ENCODE peak calls at places on chromosomes 1 and 21, in ten cellular contexts. One of them, this sample, is unnamed.

GRCh38 chr1:182054698-182055326 is 6.7 kb downstream of the ZNF648 start:
- DNase-seq in ascending aorta: no peak
- DNase-seq in heart right ventricle: peak
- DNase-seq in colonic mucosa: peak
- DNase-seq in tibial nerve: peak
- DNase-seq in heart left ventricle: no peak
- DNase-seq in breast epithelium: no peak
- DNase-seq in psoas muscle: no peak
- DNase-seq in GM13977: peak
- DNase-seq in nephron progenitor cell: peak
- DNase-seq in this sample: peak

GRCh38 chr1:65605621-65606020 is 185.2 kb downstream of the LEPR start:
- DNase-seq in ascending aorta: no peak
- DNase-seq in heart right ventricle: no peak
- DNase-seq in colonic mucosa: no peak
- DNase-seq in tibial nerve: no peak
- DNase-seq in heart left ventricle: no peak
- DNase-seq in breast epithelium: no peak
- DNase-seq in psoas muscle: no peak
- DNase-seq in GM13977: no peak
- DNase-seq in nephron progenitor cell: no peak
- DNase-seq in this sample: no peak

GRCh38 chr1:67801903-67802302 is 31.4 kb downstream of the GNG12 start:
- DNase-seq in ascending aorta: no peak
- DNase-seq in heart right ventricle: no peak
- DNase-seq in colonic mucosa: no peak
- DNase-seq in tibial nerve: no peak
- DNase-seq in heart left ventricle: no peak
- DNase-seq in breast epithelium: no peak
- DNase-seq in psoas muscle: no peak
- DNase-seq in GM13977: no peak
- DNase-seq in nephron progenitor cell: no peak
- DNase-seq in this sample: no peak

GRCh38 chr1:177948336-177948972 is 21.4 kb downstream of the SEC16B start:
- DNase-seq in ascending aorta: no peak
- DNase-seq in heart right ventricle: peak
- DNase-seq in colonic mucosa: peak
- DNase-seq in tibial nerve: peak
- DNase-seq in heart left ventricle: no peak
- DNase-seq in breast epithelium: peak
- DNase-seq in psoas muscle: peak
- DNase-seq in GM13977: peak
- DNase-seq in nephron progenitor cell: peak
- DNase-seq in this sample: no peak

GRCh38 chr1:240602189-240602588 is 9.8 kb downstream of the GREM2 start:
- DNase-seq in ascending aorta: no peak
- DNase-seq in heart right ventricle: no peak
- DNase-seq in colonic mucosa: no peak
- DNase-seq in tibial nerve: no peak
- DNase-seq in heart left ventricle: no peak
- DNase-seq in breast epithelium: no peak
- DNase-seq in psoas muscle: no peak
- DNase-seq in GM13977: no peak
- DNase-seq in nephron progenitor cell: no peak
- DNase-seq in this sample: no peak

GRCh38 chr1:110235181-110235838 is 25.2 kb downstream of the KCNC4 start:
- DNase-seq in ascending aorta: no peak
- DNase-seq in heart right ventricle: peak
- DNase-seq in colonic mucosa: no peak
- DNase-seq in tibial nerve: no peak
- DNase-seq in heart left ventricle: peak
- DNase-seq in breast epithelium: peak
- DNase-seq in psoas muscle: no peak
- DNase-seq in GM13977: no peak
- DNase-seq in nephron progenitor cell: no peak
- DNase-seq in this sample: no peak

GRCh38 chr1:85047472-85048295 is 616 bp downstream of the MCOLN3 start:
- DNase-seq in ascending aorta: no peak
- DNase-seq in heart right ventricle: no peak
- DNase-seq in colonic mucosa: peak
- DNase-seq in tibial nerve: no peak
- DNase-seq in heart left ventricle: peak
- DNase-seq in breast epithelium: no peak
- DNase-seq in psoas muscle: peak
- DNase-seq in GM13977: peak
- DNase-seq in nephron progenitor cell: peak
- DNase-seq in this sample: no peak

GRCh38 chr1:48572632-48573258 is 100.7 kb upstream of the SPATA6 start:
- DNase-seq in ascending aorta: no peak
- DNase-seq in heart right ventricle: peak
- DNase-seq in colonic mucosa: peak
- DNase-seq in tibial nerve: peak
- DNase-seq in heart left ventricle: no peak
- DNase-seq in breast epithelium: peak
- DNase-seq in psoas muscle: peak
- DNase-seq in GM13977: peak
- DNase-seq in nephron progenitor cell: peak
- DNase-seq in this sample: no peak

GRCh38 chr21:41914965-41915364 is 35.8 kb upstream of the PRDM15 start:
- DNase-seq in ascending aorta: no peak
- DNase-seq in heart right ventricle: no peak
- DNase-seq in colonic mucosa: no peak
- DNase-seq in tibial nerve: no peak
- DNase-seq in heart left ventricle: no peak
- DNase-seq in breast epithelium: no peak
- DNase-seq in psoas muscle: no peak
- DNase-seq in GM13977: no peak
- DNase-seq in nephron progenitor cell: no peak
- DNase-seq in this sample: no peak

GRCh38 chr21:41916888-41917433 is 36.9 kb downstream of the C2CD2 start:
- DNase-seq in ascending aorta: no peak
- DNase-seq in heart right ventricle: no peak
- DNase-seq in colonic mucosa: no peak
- DNase-seq in tibial nerve: no peak
- DNase-seq in heart left ventricle: no peak
- DNase-seq in breast epithelium: no peak
- DNase-seq in psoas muscle: no peak
- DNase-seq in GM13977: no peak
- DNase-seq in nephron progenitor cell: no peak
- DNase-seq in this sample: no peak

GRCh38 chr21:41918561-41919358 is 35.1 kb downstream of the C2CD2 start:
- DNase-seq in ascending aorta: no peak
- DNase-seq in heart right ventricle: no peak
- DNase-seq in colonic mucosa: no peak
- DNase-seq in tibial nerve: no peak
- DNase-seq in heart left ventricle: no peak
- DNase-seq in breast epithelium: no peak
- DNase-seq in psoas muscle: no peak
- DNase-seq in GM13977: no peak
- DNase-seq in nephron progenitor cell: no peak
- DNase-seq in this sample: no peak

GRCh38 chr21:41919666-41920398 is 34.0 kb downstream of the C2CD2 start:
- DNase-seq in ascending aorta: no peak
- DNase-seq in heart right ventricle: no peak
- DNase-seq in colonic mucosa: no peak
- DNase-seq in tibial nerve: no peak
- DNase-seq in heart left ventricle: no peak
- DNase-seq in breast epithelium: no peak
- DNase-seq in psoas muscle: no peak
- DNase-seq in GM13977: no peak
- DNase-seq in nephron progenitor cell: no peak
- DNase-seq in this sample: no peak

GRCh38 chr21:41917531-41917930 is 36.3 kb downstream of the C2CD2 start:
- DNase-seq in ascending aorta: no peak
- DNase-seq in heart right ventricle: no peak
- DNase-seq in colonic mucosa: no peak
- DNase-seq in tibial nerve: no peak
- DNase-seq in heart left ventricle: no peak
- DNase-seq in breast epithelium: no peak
- DNase-seq in psoas muscle: no peak
- DNase-seq in GM13977: no peak
- DNase-seq in nephron progenitor cell: no peak
- DNase-seq in this sample: no peak
- TF ChIP-seq CTCF in ascending aorta: no peak
- TF ChIP-seq CTCF in heart right ventricle: no peak
- TF ChIP-seq CTCF in colonic mucosa: no peak
- TF ChIP-seq CTCF in tibial nerve: no peak
- TF ChIP-seq CTCF in heart left ventricle: no peak
- TF ChIP-seq CTCF in breast epithelium: no peak
- TF ChIP-seq CTCF in psoas muscle: no peak
- TF ChIP-seq CTCF in GM13977: no peak
- TF ChIP-seq CTCF in nephron progenitor cell: no peak
- TF ChIP-seq CTCF in this sample: no peak

GRCh38 chr1:245341738-245342137 is 187.0 kb downstream of the KIF26B start:
- DNase-seq in ascending aorta: no peak
- DNase-seq in heart right ventricle: no peak
- DNase-seq in colonic mucosa: no peak
- DNase-seq in tibial nerve: no peak
- DNase-seq in heart left ventricle: no peak
- DNase-seq in breast epithelium: no peak
- DNase-seq in psoas muscle: no peak
- DNase-seq in GM13977: no peak
- DNase-seq in nephron progenitor cell: no peak
- DNase-seq in this sample: no peak

GRCh38 chr1:245348626-245349025 is 193.8 kb downstream of the KIF26B start:
- DNase-seq in ascending aorta: no peak
- DNase-seq in heart right ventricle: no peak
- DNase-seq in colonic mucosa: no peak
- DNase-seq in tibial nerve: no peak
- DNase-seq in heart left ventricle: no peak
- DNase-seq in breast epithelium: no peak
- DNase-seq in psoas muscle: no peak
- DNase-seq in GM13977: no peak
- DNase-seq in nephron progenitor cell: no peak
- DNase-seq in this sample: no peak

DNA sequence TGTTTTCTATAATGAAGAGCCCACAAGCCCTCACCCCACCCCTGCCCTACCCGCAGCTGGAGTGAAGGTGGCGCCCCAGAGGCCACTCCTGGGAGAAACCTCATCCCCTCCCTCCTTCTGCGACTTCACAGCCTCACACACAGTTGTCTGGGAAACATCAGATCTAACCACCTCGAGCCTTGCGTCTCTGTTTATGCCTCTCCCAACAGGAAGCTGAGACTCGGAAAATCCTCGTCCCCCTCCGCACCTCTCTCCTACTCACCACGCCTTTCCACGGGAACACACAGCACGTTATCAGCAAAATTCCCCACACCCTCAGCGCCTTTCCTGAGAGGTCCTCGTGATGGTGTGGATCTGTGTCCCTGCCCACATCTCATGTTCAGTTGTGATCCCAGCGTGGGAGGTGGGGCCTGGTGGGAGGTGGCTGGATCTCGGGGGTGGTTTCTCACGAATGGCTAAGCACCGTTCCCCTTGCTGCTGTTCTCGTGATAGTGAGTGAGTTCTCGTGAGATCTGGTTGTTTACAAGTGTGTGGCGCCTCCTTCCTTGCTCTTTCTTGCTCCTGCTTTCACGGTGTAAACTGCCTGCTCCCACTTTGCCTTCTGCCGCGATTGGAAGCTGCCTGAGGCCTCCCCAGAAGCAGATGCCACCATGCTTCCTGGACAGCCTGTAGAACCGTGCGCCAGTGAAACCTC is 190.6 kb downstream of the KIF26B start:
- DNase-seq in ascending aorta: no peak
- DNase-seq in heart right ventricle: no peak
- DNase-seq in colonic mucosa: no peak
- DNase-seq in tibial nerve: no peak
- DNase-seq in heart left ventricle: no peak
- DNase-seq in breast epithelium: no peak
- DNase-seq in psoas muscle: no peak
- DNase-seq in GM13977: no peak
- DNase-seq in nephron progenitor cell: no peak
- DNase-seq in this sample: no peak
- TF ChIP-seq CTCF in ascending aorta: no peak
- TF ChIP-seq CTCF in heart right ventricle: no peak
- TF ChIP-seq CTCF in colonic mucosa: no peak
- TF ChIP-seq CTCF in tibial nerve: no peak
- TF ChIP-seq CTCF in heart left ventricle: no peak
- TF ChIP-seq CTCF in breast epithelium: no peak
- TF ChIP-seq CTCF in psoas muscle: no peak
- TF ChIP-seq CTCF in GM13977: no peak
- TF ChIP-seq CTCF in nephron progenitor cell: no peak
- TF ChIP-seq CTCF in this sample: no peak

GRCh38 chr1:238954865-238955264 is 431.5 kb upstream of the CHRM3 start:
- DNase-seq in ascending aorta: no peak
- DNase-seq in heart right ventricle: no peak
- DNase-seq in colonic mucosa: no peak
- DNase-seq in tibial nerve: no peak
- DNase-seq in heart left ventricle: no peak
- DNase-seq in breast epithelium: no peak
- DNase-seq in psoas muscle: no peak
- DNase-seq in GM13977: no peak
- DNase-seq in nephron progenitor cell: no peak
- DNase-seq in this sample: no peak

GRCh38 chr1:238951809-238952208 is 434.6 kb upstream of the CHRM3 start:
- DNase-seq in ascending aorta: no peak
- DNase-seq in heart right ventricle: no peak
- DNase-seq in colonic mucosa: peak
- DNase-seq in tibial nerve: peak
- DNase-seq in heart left ventricle: no peak
- DNase-seq in breast epithelium: no peak
- DNase-seq in psoas muscle: no peak
- DNase-seq in GM13977: peak
- DNase-seq in nephron progenitor cell: peak
- DNase-seq in this sample: no peak

GRCh38 chr1:238950786-238951185 is 435.6 kb upstream of the CHRM3 start:
- DNase-seq in ascending aorta: no peak
- DNase-seq in heart right ventricle: no peak
- DNase-seq in colonic mucosa: no peak
- DNase-seq in tibial nerve: no peak
- DNase-seq in heart left ventricle: no peak
- DNase-seq in breast epithelium: no peak
- DNase-seq in psoas muscle: no peak
- DNase-seq in GM13977: peak
- DNase-seq in nephron progenitor cell: no peak
- DNase-seq in this sample: no peak

GRCh38 chr1:238955934-238956333 is 430.4 kb upstream of the CHRM3 start:
- DNase-seq in ascending aorta: no peak
- DNase-seq in heart right ventricle: no peak
- DNase-seq in colonic mucosa: no peak
- DNase-seq in tibial nerve: no peak
- DNase-seq in heart left ventricle: no peak
- DNase-seq in breast epithelium: no peak
- DNase-seq in psoas muscle: no peak
- DNase-seq in GM13977: no peak
- DNase-seq in nephron progenitor cell: no peak
- DNase-seq in this sample: no peak

DNA sequence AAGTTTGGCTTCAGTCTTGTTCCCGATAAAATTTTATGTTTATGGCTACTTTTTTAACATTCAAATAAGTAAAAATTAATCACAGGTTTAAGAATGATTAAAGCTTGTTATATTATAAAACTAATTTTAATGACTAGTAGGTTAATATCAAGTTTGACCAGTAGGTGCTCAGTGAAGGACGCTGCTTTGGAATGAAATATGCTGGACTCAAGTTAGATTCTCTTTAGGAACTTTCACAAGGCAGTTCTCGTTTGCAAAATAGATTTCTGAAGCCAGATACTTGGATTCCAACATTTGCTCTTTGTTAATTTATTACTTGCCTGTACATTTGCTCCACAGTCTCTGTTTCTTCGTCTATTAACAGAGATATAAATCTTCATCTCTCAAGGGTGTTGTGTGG is 432.9 kb upstream of the CHRM3 start:
- DNase-seq in ascending aorta: no peak
- DNase-seq in heart right ventricle: no peak
- DNase-seq in colonic mucosa: no peak
- DNase-seq in tibial nerve: no peak
- DNase-seq in heart left ventricle: no peak
- DNase-seq in breast epithelium: no peak
- DNase-seq in psoas muscle: no peak
- DNase-seq in GM13977: no peak
- DNase-seq in nephron progenitor cell: no peak
- DNase-seq in this sample: no peak
- TF ChIP-seq CTCF in ascending aorta: no peak
- TF ChIP-seq CTCF in heart right ventricle: no peak
- TF ChIP-seq CTCF in colonic mucosa: no peak
- TF ChIP-seq CTCF in tibial nerve: no peak
- TF ChIP-seq CTCF in heart left ventricle: no peak
- TF ChIP-seq CTCF in breast epithelium: no peak
- TF ChIP-seq CTCF in psoas muscle: no peak
- TF ChIP-seq CTCF in GM13977: no peak
- TF ChIP-seq CTCF in nephron progenitor cell: peak
- TF ChIP-seq CTCF in this sample: no peak

GRCh38 chr1:27356628-27357280 is 10.0 kb downstream of the MAP3K6 start:
- DNase-seq in ascending aorta: no peak
- DNase-seq in heart right ventricle: no peak
- DNase-seq in colonic mucosa: peak
- DNase-seq in tibial nerve: no peak
- DNase-seq in heart left ventricle: no peak
- DNase-seq in breast epithelium: no peak
- DNase-seq in psoas muscle: no peak
- DNase-seq in GM13977: peak
- DNase-seq in nephron progenitor cell: no peak
- DNase-seq in this sample: no peak
- TF ChIP-seq CTCF in ascending aorta: no peak
- TF ChIP-seq CTCF in heart right ventricle: no peak
- TF ChIP-seq CTCF in colonic mucosa: no peak
- TF ChIP-seq CTCF in tibial nerve: no peak
- TF ChIP-seq CTCF in heart left ventricle: no peak
- TF ChIP-seq CTCF in breast epithelium: no peak
- TF ChIP-seq CTCF in psoas muscle: no peak
- TF ChIP-seq CTCF in GM13977: no peak
- TF ChIP-seq CTCF in nephron progenitor cell: no peak
- TF ChIP-seq CTCF in this sample: no peak

This sample was measured in omental fat pad.